ENCODE peak calls at places on chromosomes 7 and 10, in five cellular contexts. T is GM23248; D is brain microvascular endothelial cell; A is astrocyte of the cerebellum; M is CD4-positive, alpha-beta memory T cell. N is an unnamed sample.
A peak's percentile ranks its signal among the peaks of the same experiment; 100 is the strongest.

GRCh38 chr7:515628-516027 is 4.0 kb downstream of the PDGFA start:
- DNase-seq in T (no peak), D (no peak), A (no peak), M (no peak), N (no peak)

GRCh38 chr10:36494386-36494785 is 631.0 kb upstream of the ANKRD30A start:
- DNase-seq in T (peak; percentile 94), D (peak; percentile 45), A (no peak), M (no peak), N (no peak)

GRCh38 chr10:83522456-83522855 is 616.9 kb upstream of the GHITM start:
- DNase-seq in T (no peak), D (no peak), A (no peak), M (no peak), N (no peak)

GRCh38 chr10:31697271-31698168 is 231.1 kb downstream of the ARHGAP12 start:
- DNase-seq in T (peak; percentile 95), D (peak; percentile 86), A (peak; percentile 31), M (no peak), N (no peak)

GRCh38 chr10:119595715-119596515 is 849 bp downstream of the TIAL1 start:
- DNase-seq in T (peak; percentile 75), D (peak; percentile 22), A (no peak), M (peak; percentile 39), N (no peak)

GRCh38 chr7:151780626-151781025 is 96.3 kb downstream of the PRKAG2 start:
- DNase-seq in T (no peak), D (no peak), A (no peak), M (no peak), N (no peak)

GRCh38 chr10:60138026-60138425 is 231.7 kb upstream of the CCDC6 start:
- DNase-seq in T (no peak), D (no peak), A (no peak), M (no peak), N (no peak)

GRCh38 chr7:50207682-50208255 is 96.7 kb upstream of the IKZF1 start:
- DNase-seq in T (no peak), D (no peak), A (no peak), M (no peak), N (no peak)

GRCh38 chr10:117442944-117443676 is 67.9 kb upstream of the PDZD8 start:
- DNase-seq in T (peak; percentile 99), D (peak; percentile 65), A (no peak), M (peak; percentile 5), N (peak; percentile 69)

GRCh38 chr7:83162402-83163256 is at the start of gene PCLO:
- DNase-seq in T (peak; percentile 53), D (peak; percentile 29), A (peak; percentile 38), M (peak; percentile 28), N (peak; percentile 85)

GRCh38 chr7:123939784-123940183 is 14.7 kb downstream of the SPAM1 start:
- DNase-seq in T (no peak), D (no peak), A (no peak), M (no peak), N (no peak)

GRCh38 chr7:141675431-141676210 is 26.3 kb downstream of the DENND11 start:
- DNase-seq in T (no peak), D (no peak), A (no peak), M (no peak), N (no peak)

GRCh38 chr10:8539056-8539455 is 484.6 kb downstream of the GATA3 start:
- DNase-seq in T (no peak), D (no peak), A (no peak), M (no peak), N (no peak)

GRCh38 chr7:139591550-139592195 is 68.2 kb downstream of the CLEC2L start:
- DNase-seq in T (no peak), D (no peak), A (no peak), M (no peak), N (no peak)

GRCh38 chr7:71521506-71521905 is 389.6 kb downstream of the GALNT17 start:
- DNase-seq in T (peak; percentile 73), D (no peak), A (peak; percentile 11), M (no peak), N (no peak)

GRCh38 chr7:70325509-70326101 is 727.3 kb downstream of the AUTS2 start:
- DNase-seq in T (peak; percentile 77), D (peak; percentile 25), A (peak; percentile 53), M (no peak), N (no peak)

GRCh38 chr10:67606572-67606971 is 89.4 kb downstream of the CTNNA3 start:
- DNase-seq in T (peak; percentile 89), D (peak; percentile 88), A (peak; percentile 78), M (no peak), N (no peak)

GRCh38 chr10:1368772-1369171 is 312.6 kb downstream of the WDR37 start:
- DNase-seq in T (peak; percentile 9), D (no peak), A (no peak), M (no peak), N (no peak)

GRCh38 chr7:12222889-12223579 is 11.9 kb downstream of the TMEM106B start:
- DNase-seq in T (no peak), D (no peak), A (no peak), M (peak; percentile 53), N (no peak)

GRCh38 chr7:3164363-3164762 is 120.7 kb upstream of the CARD11 start:
- DNase-seq in T (no peak), D (no peak), A (no peak), M (no peak), N (no peak)

GRCh38 chr7:1593091-1593866 is 23.4 kb upstream of the PSMG3 start:
- DNase-seq in T (peak; percentile 34), D (no peak), A (no peak), M (no peak), N (no peak)

GRCh38 chr10:18649364-18649959 is 1.9 kb downstream of the NSUN6 start:
- DNase-seq in T (no peak), D (no peak), A (no peak), M (no peak), N (no peak)

GRCh38 chr10:42645103-42645502 is 6.7 kb upstream of the ZNF33B start:
- DNase-seq in T (no peak), D (no peak), A (no peak), M (no peak), N (no peak)

GRCh38 chr10:50566150-50566549 is 57.6 kb downstream of the SGMS1 start:
- DNase-seq in T (no peak), D (no peak), A (no peak), M (no peak), N (no peak)

GRCh38 chr10:74092372-74092771 is 58.3 kb downstream of the AP3M1 start:
- DNase-seq in T (no peak), D (no peak), A (no peak), M (no peak), N (no peak)

GRCh38 chr10:127398140-127398966 is 150.8 kb upstream of the NPS start:
- DNase-seq in T (peak; percentile 87), D (peak; percentile 72), A (peak; percentile 19), M (no peak), N (no peak)

GRCh38 chr10:9069136-9069535 is 1014.6 kb downstream of the GATA3 start:
- DNase-seq in T (no peak), D (no peak), A (no peak), M (no peak), N (no peak)

GRCh38 chr7:138951953-138952352 is 29.2 kb downstream of the KIAA1549 start:
- DNase-seq in T (no peak), D (no peak), A (no peak), M (no peak), N (no peak)

GRCh38 chr10:3395041-3395440 is 222.5 kb upstream of the PITRM1 start:
- DNase-seq in T (no peak), D (no peak), A (no peak), M (no peak), N (no peak)

N was measured in NCI-H1048.